ENCODE peak calls at places on chromosomes 5 and 9, in seven cellular contexts. B is A549; R is cardiac fibroblast; N is endothelial cell; L is CD4-positive, alpha-beta T cell; I is MM.1S; G is colonic mucosa. A is an unnamed sample.

GRCh38 chr5:155282503-155283107 is 269.1 kb downstream of the KIF4B start:
- DNase-seq in L (no peak), G (no peak), R (no peak), I (no peak), B (no peak), N (no peak), A (no peak)

GRCh38 chr5:150469718-150470470 is 20.4 kb upstream of the RPS14 start:
- DNase-seq in G (no peak), B (peak; percentile 46), I (no peak), N (no peak), R (peak; percentile 93), L (no peak), A (no peak)

GRCh38 chr5:169201597-169201996 is 99.3 kb downstream of the SLIT3 start:
- DNase-seq in B (no peak), R (no peak), L (no peak), G (no peak), N (no peak), I (no peak), A (no peak)

GRCh38 chr9:81588148-81588874 is 101.0 kb downstream of the TLE1 start:
- DNase-seq in L (no peak), N (no peak), B (peak; percentile 87), G (peak; percentile 63), I (no peak), R (peak; percentile 44), A (no peak)

GRCh38 chr5:62068554-62068953 is 237.5 kb upstream of the KIF2A start:
- DNase-seq in G (no peak), R (no peak), B (no peak), N (no peak), I (no peak), L (no peak), A (no peak)

GRCh38 chr5:58401701-58402100 is 58.2 kb downstream of the PLK2 start:
- DNase-seq in I (no peak), L (no peak), N (no peak), G (no peak), R (no peak), B (no peak), A (no peak)

GRCh38 chr5:139272471-139273321 is 20.8 kb upstream of the MATR3 start:
- DNase-seq in N (no peak), G (peak; percentile 85), L (no peak), R (peak; percentile 53), I (peak; percentile 49), B (no peak), A (no peak)

GRCh38 chr5:35436441-35437057 is 181.1 kb upstream of the SPEF2 start:
- DNase-seq in I (peak; percentile 46), R (peak; percentile 43), B (peak; percentile 9), G (peak; percentile 38), L (no peak), N (peak; percentile 39), A (no peak)

GRCh38 chr9:130058154-130058553 is 4.4 kb downstream of the GPR107 start:
- DNase-seq in G (no peak), I (peak; percentile 11), R (no peak), L (no peak), B (peak; percentile 71), N (no peak), A (no peak)

GRCh38 chr5:153896117-153896516 is 142.6 kb downstream of the FAM114A2 start:
- DNase-seq in G (no peak), R (no peak), L (no peak), I (no peak), B (no peak), N (no peak), A (no peak)

GRCh38 chr9:8140557-8140956 is 341.0 kb upstream of the DMAC1 start:
- DNase-seq in R (no peak), B (no peak), G (no peak), N (no peak), L (no peak), I (no peak), A (no peak)

GRCh38 chr5:80193421-80193820 is 62.4 kb downstream of the SERINC5 start:
- DNase-seq in L (no peak), N (no peak), B (no peak), G (no peak), R (no peak), I (no peak), A (no peak)

GRCh38 chr9:76658510-76659231 is 105.6 kb upstream of the PCA3 start:
- DNase-seq in I (peak; percentile 78), B (peak; percentile 35), N (no peak), L (no peak), R (peak; percentile 87), G (no peak), A (no peak)

GRCh38 chr9:71637433-71637832 is 130.9 kb downstream of the CEMIP2 start:
- DNase-seq in G (no peak), I (no peak), B (no peak), L (no peak), R (no peak), N (no peak), A (no peak)

GRCh38 chr9:112241491-112241890 is 66.4 kb upstream of the SUSD1 start:
- DNase-seq in G (no peak), N (no peak), B (no peak), I (no peak), R (peak; percentile 30), L (no peak), A (no peak)

GRCh38 chr5:176637556-176637955 is 7.1 kb downstream of the EIF4E1B start:
- DNase-seq in N (no peak), I (no peak), R (no peak), B (no peak), L (no peak), G (no peak), A (no peak)

GRCh38 chr9:85077954-85078353 is 408.4 kb downstream of the NTRK2 start:
- DNase-seq in G (no peak), I (no peak), L (no peak), N (no peak), B (no peak), R (no peak), A (no peak)

GRCh38 chr5:140145818-140146522 is 20.2 kb downstream of the IGIP start:
- DNase-seq in B (peak; percentile 68), R (peak; percentile 76), I (peak; percentile 56), L (peak; percentile 38), N (peak; percentile 83), G (peak; percentile 59), A (peak; percentile 64)

GRCh38 chr9:11045589-11045988 is 432.8 kb upstream of the PTPRD start:
- DNase-seq in G (no peak), I (no peak), R (no peak), B (no peak), N (no peak), L (no peak), A (no peak)

GRCh38 chr5:149646564-149646963 is 65.3 kb downstream of the ARHGEF37 start:
- DNase-seq in L (peak; percentile 28), R (no peak), G (no peak), I (no peak), B (no peak), N (no peak), A (no peak)

DNA sequence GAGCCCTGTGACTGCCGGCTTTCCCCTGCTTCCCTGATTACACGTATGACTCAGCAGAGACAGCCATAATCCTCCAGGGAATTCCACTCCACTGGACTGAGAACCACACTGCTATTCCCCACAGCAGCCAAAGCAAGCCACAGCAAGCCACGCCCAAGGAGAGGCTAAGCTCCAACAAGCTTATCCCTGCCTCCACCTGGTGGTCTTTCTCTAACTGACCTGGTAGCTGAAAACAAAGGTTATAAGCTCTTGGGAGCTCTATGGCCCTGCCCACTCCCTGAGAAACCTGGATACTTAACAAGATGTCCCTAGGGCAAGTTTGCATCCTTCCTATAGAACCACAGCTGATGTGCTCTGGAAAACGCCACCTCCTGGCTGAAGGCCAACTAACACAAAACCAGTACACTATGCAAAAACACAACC is 613.7 kb upstream of the CDH18 start:
- DNase-seq in G (no peak), N (no peak), L (no peak), B (no peak), I (no peak), R (peak; percentile 50), A (no peak)
- TF ChIP-seq CTCF in G (no peak), N (no peak), L (no peak), B (no peak), I (no peak), R (no peak), A (no peak)

DNA sequence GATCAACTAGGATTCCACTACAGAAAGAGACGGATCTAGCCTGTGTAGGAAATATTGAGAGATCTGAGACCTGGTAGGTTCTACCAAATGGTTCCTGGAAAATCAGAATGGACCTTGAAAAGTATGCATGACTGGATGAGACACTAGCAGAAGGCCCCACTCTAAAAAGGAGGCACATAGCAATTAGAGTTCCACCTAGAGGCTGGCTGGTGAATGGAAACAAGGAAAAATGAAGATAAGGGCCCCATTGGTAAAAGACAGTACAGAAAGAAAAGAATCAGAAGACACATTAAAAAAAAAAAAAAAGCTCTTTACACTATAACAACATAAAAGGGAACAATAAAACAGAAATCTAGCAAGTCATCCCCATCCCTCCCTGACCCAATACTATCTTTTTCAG is 518.5 kb downstream of the NR2F1-AS1 start:
- DNase-seq in G (no peak), L (no peak), N (no peak), R (peak; percentile 24), B (no peak), I (no peak), A (no peak)
- TF ChIP-seq CTCF in G (no peak), L (no peak), N (no peak), R (peak; percentile 36), B (no peak), I (peak; percentile 30), A (no peak)

GRCh38 chr5:181192337-181193046 is 12.5 kb downstream of the TRIM7 start:
- DNase-seq in I (no peak), G (no peak), N (no peak), L (no peak), B (no peak), R (no peak), A (peak; percentile 34)
- TF ChIP-seq CTCF in I (no peak), G (no peak), N (no peak), L (no peak), B (no peak), R (no peak), A (no peak)

GRCh38 chr5:120446896-120447295 is 17.2 kb upstream of the PRR16 start:
- DNase-seq in I (no peak), G (no peak), N (no peak), L (no peak), R (peak; percentile 24), B (no peak), A (no peak)

GRCh38 chr5:120450910-120451309 is 13.2 kb upstream of the PRR16 start:
- DNase-seq in N (no peak), I (no peak), L (no peak), G (no peak), B (no peak), R (no peak), A (no peak)

GRCh38 chr5:120446068-120446492 is 18.0 kb upstream of the PRR16 start:
- DNase-seq in G (no peak), L (no peak), R (peak; percentile 98), I (no peak), N (no peak), B (no peak), A (no peak)

GRCh38 chr5:120449501-120449900 is 14.6 kb upstream of the PRR16 start:
- DNase-seq in G (no peak), N (no peak), L (no peak), I (no peak), B (no peak), R (no peak), A (no peak)

DNA sequence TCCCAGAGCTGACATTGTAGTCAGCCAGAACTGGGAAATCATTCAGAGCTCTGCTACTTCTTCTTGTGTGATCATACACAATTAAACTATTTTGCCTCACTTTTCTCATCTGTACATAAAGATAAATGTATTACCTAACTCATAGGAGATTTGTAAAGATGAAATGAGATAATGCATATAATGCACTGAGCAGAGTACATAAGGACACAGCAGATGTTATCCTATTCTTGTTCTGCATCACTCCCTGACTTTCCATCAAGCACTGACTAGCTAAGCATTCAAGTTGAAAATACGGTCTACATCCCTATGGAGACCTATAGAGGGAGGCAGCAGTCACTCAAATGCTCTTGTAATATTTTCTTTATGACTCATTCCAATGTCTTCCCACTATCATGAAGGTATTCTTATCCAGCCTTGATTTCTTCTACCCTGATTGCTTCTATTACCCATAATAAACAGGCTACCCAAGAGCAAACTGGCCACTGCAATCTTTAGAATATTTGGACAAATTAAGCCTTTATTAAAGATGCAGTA is 16.3 kb upstream of the PRR16 start:
- DNase-seq in N (no peak), G (no peak), L (no peak), I (no peak), B (no peak), R (no peak), A (no peak)
- TF ChIP-seq CTCF in N (no peak), G (no peak), L (no peak), I (no peak), B (no peak), R (no peak), A (no peak)